ENCODE peak calls at places on chromosomes 7 and 10, in six cellular contexts. S is NCI-H2081; A is NCI-H1436; D is Ammon's horn; K is natural killer cell treated with Interleukin-12 subunit alpha and Interleukin-12 subunit beta and Interleukin-15 and Interleukin-18, amount 100 ng/mL, for 72 hours; T is islet precursor cell. X is an unnamed sample.

GRCh38 chr10:21993360-21994001 is 10.0 kb downstream of the DNAJC1 start:
- DNase-seq in S (no peak), A (no peak), D (no peak), K (no peak), T (no peak), X (no peak)

GRCh38 chr10:24901686-24902399 is 50.6 kb downstream of the PRTFDC1 start:
- DNase-seq in S (no peak), A (no peak), D (peak), K (no peak), T (peak), X (no peak)

GRCh38 chr10:129203819-129204218 is 263.2 kb upstream of the MGMT start:
- DNase-seq in S (no peak), A (no peak), D (no peak), K (no peak), T (no peak), X (no peak)

GRCh38 chr7:73971701-73972341 is 56.2 kb upstream of the ELN start:
- DNase-seq in S (no peak), A (no peak), D (no peak), K (no peak), T (peak), X (no peak)

GRCh38 chr7:68789597-68789996 is 808.7 kb upstream of the AUTS2 start:
- DNase-seq in S (peak), A (peak), D (no peak), K (no peak), T (no peak), X (no peak)

GRCh38 chr7:1950623-1951523 is 280.8 kb downstream of the ELFN1 start:
- DNase-seq in S (peak), A (peak), D (no peak), K (no peak), T (no peak), X (peak)

GRCh38 chr10:76415559-76415958 is 984.1 kb downstream of the LRMDA start:
- DNase-seq in S (no peak), A (no peak), D (no peak), K (no peak), T (no peak), X (no peak)

GRCh38 chr7:68697821-68698280 is 900.4 kb upstream of the AUTS2 start:
- DNase-seq in S (no peak), A (no peak), D (peak), K (no peak), T (no peak), X (no peak)

GRCh38 chr10:130935897-130936550 is 375.5 kb downstream of the TCERG1L start:
- DNase-seq in S (no peak), A (no peak), D (no peak), K (no peak), T (peak), X (no peak)

GRCh38 chr7:98418636-98419315 is 17.9 kb upstream of the BAIAP2L1 start:
- DNase-seq in S (no peak), A (no peak), D (no peak), K (no peak), T (peak), X (no peak)

GRCh38 chr10:30022590-30022989 is 36.8 kb downstream of the JCAD start:
- DNase-seq in S (no peak), A (no peak), D (no peak), K (no peak), T (no peak), X (no peak)

GRCh38 chr7:98922392-98923107 is 44.2 kb downstream of the TRRAP start:
- DNase-seq in S (peak), A (no peak), D (peak), K (no peak), T (no peak), X (peak)

GRCh38 chr10:97475936-97476594 is 22.2 kb downstream of the MMS19 start:
- DNase-seq in S (no peak), A (no peak), D (peak), K (no peak), T (peak), X (no peak)

GRCh38 chr7:97126483-97127171 is 9.1 kb downstream of the SDHAF3 start:
- DNase-seq in S (no peak), A (no peak), D (no peak), K (no peak), T (peak), X (no peak)

GRCh38 chr7:40315277-40315676 is 180.5 kb downstream of the SUGCT start:
- DNase-seq in S (no peak), A (no peak), D (no peak), K (no peak), T (peak), X (no peak)

GRCh38 chr10:109187677-109188076 is 735.6 kb downstream of the XPNPEP1 start:
- DNase-seq in S (no peak), A (no peak), D (no peak), K (no peak), T (no peak), X (no peak)

GRCh38 chr7:11252011-11252607 is 278.4 kb downstream of the PHF14 start:
- DNase-seq in S (no peak), A (no peak), D (no peak), K (no peak), T (no peak), X (no peak)

GRCh38 chr10:95236068-95236903 is 42.2 kb downstream of the ACSM6 start:
- DNase-seq in S (no peak), A (no peak), D (no peak), K (no peak), T (no peak), X (no peak)

GRCh38 chr10:88270871-88271713 is 312.0 kb downstream of the RNLS start:
- DNase-seq in S (no peak), A (no peak), D (peak), K (peak), T (no peak), X (no peak)

GRCh38 chr10:88565072-88565471 is 18.0 kb downstream of the RNLS start:
- DNase-seq in S (no peak), A (peak), D (no peak), K (no peak), T (no peak), X (peak)

GRCh38 chr7:55413442-55413841 is 48.3 kb downstream of the LANCL2 start:
- DNase-seq in S (peak), A (no peak), D (no peak), K (no peak), T (no peak), X (peak)

GRCh38 chr7:133481676-133482075 is 228.8 kb downstream of the EXOC4 start:
- DNase-seq in S (no peak), A (no peak), D (peak), K (no peak), T (no peak), X (peak)

GRCh38 chr7:45922810-45923209 is 1.7 kb upstream of the IGFBP3 start:
- DNase-seq in S (no peak), A (no peak), D (no peak), K (no peak), T (no peak), X (no peak)

GRCh38 chr7:116582806-116583444 is 58.1 kb downstream of the CAV1 start:
- DNase-seq in S (no peak), A (no peak), D (no peak), K (no peak), T (peak), X (no peak)

GRCh38 chr10:101840102-101840684 is 3.4 kb downstream of the KCNIP2 start:
- DNase-seq in S (no peak), A (peak), D (peak), K (peak), T (no peak), X (peak)

GRCh38 chr7:28958235-28958945 is at the start of gene TRIL:
- DNase-seq in S (no peak), A (no peak), D (peak), K (no peak), T (peak), X (peak)

GRCh38 chr10:44369851-44370250 is 15.0 kb downstream of the CXCL12 start:
- DNase-seq in S (no peak), A (no peak), D (no peak), K (no peak), T (no peak), X (no peak)

GRCh38 chr7:55794527-55794926 is 68.0 kb downstream of the SEPTIN14 start:
- DNase-seq in S (no peak), A (no peak), D (no peak), K (no peak), T (no peak), X (no peak)

GRCh38 chr10:126997801-126998590 is 92.8 kb downstream of the DOCK1 start:
- DNase-seq in S (no peak), A (no peak), D (no peak), K (no peak), T (no peak), X (no peak)

GRCh38 chr7:46173526-46174191 is 252.6 kb upstream of the IGFBP3 start:
- DNase-seq in S (no peak), A (no peak), D (no peak), K (no peak), T (no peak), X (peak)

GRCh38 chr10:4137299-4137698 is 352.3 kb upstream of the KLF6 start:
- DNase-seq in S (no peak), A (no peak), D (no peak), K (no peak), T (no peak), X (no peak)

GRCh38 chr7:6640246-6640721 is 3.2 kb downstream of the ZNF316 start:
- DNase-seq in S (no peak), A (no peak), D (peak), K (no peak), T (peak), X (no peak)

GRCh38 chr7:149414745-149415390 is 46.0 kb downstream of the ZNF777 start:
- DNase-seq in S (no peak), A (no peak), D (peak), K (no peak), T (peak), X (peak)

GRCh38 chr10:93921338-93921737 is 27.6 kb downstream of the SLC35G1 start:
- DNase-seq in S (no peak), A (no peak), D (no peak), K (no peak), T (no peak), X (no peak)

GRCh38 chr7:1690359-1690958 is 20.4 kb downstream of the ELFN1 start:
- DNase-seq in S (no peak), A (no peak), D (no peak), K (no peak), T (no peak), X (no peak)

GRCh38 chr10:32413513-32413912 is 32.4 kb upstream of the CCDC7 start:
- DNase-seq in S (no peak), A (no peak), D (no peak), K (no peak), T (peak), X (no peak)

GRCh38 chr10:110410329-110411046 is 87.2 kb upstream of the DUSP5 start:
- DNase-seq in S (no peak), A (no peak), D (no peak), K (no peak), T (peak), X (no peak)